ENCODE peak calls at places on chromosomes 3 and 15, in five cellular contexts. One of them, this sample, is unnamed.

GRCh38 chr3:114519415-114519814 is 225.6 kb downstream of the TIGIT start:
- DNase-seq in endodermal cell: peak; percentile 70
- DNase-seq in hepatocyte: peak; percentile 78
- DNase-seq in CD8-positive, alpha-beta memory T cell: no peak
- DNase-seq in Panc1: no peak
- DNase-seq in this sample: no peak

GRCh38 chr15:85993116-85993515 is 86.6 kb upstream of the AGBL1 start:
- DNase-seq in endodermal cell: no peak
- DNase-seq in hepatocyte: no peak
- DNase-seq in CD8-positive, alpha-beta memory T cell: no peak
- DNase-seq in Panc1: no peak
- DNase-seq in this sample: no peak

GRCh38 chr3:130894873-130895330 is 1.0 kb downstream of the ATP2C1 start:
- DNase-seq in endodermal cell: no peak
- DNase-seq in hepatocyte: peak; percentile 12
- DNase-seq in CD8-positive, alpha-beta memory T cell: no peak
- DNase-seq in Panc1: no peak
- DNase-seq in this sample: no peak

GRCh38 chr15:63015618-63016017 is 26.9 kb upstream of the TPM1 start:
- DNase-seq in endodermal cell: no peak
- DNase-seq in hepatocyte: no peak
- DNase-seq in CD8-positive, alpha-beta memory T cell: no peak
- DNase-seq in Panc1: peak; percentile 53
- DNase-seq in this sample: peak; percentile 56

GRCh38 chr15:38090223-38090622 is 155.8 kb downstream of the TMCO5A start:
- DNase-seq in endodermal cell: no peak
- DNase-seq in hepatocyte: no peak
- DNase-seq in CD8-positive, alpha-beta memory T cell: no peak
- DNase-seq in Panc1: no peak
- DNase-seq in this sample: no peak

GRCh38 chr15:73296621-73297353 is 72.0 kb downstream of the HCN4 start:
- DNase-seq in endodermal cell: no peak
- DNase-seq in hepatocyte: no peak
- DNase-seq in CD8-positive, alpha-beta memory T cell: no peak
- DNase-seq in Panc1: no peak
- DNase-seq in this sample: no peak

GRCh38 chr15:40436892-40437753 is 3.6 kb upstream of the BAHD1 start:
- DNase-seq in endodermal cell: peak; percentile 69
- DNase-seq in hepatocyte: no peak
- DNase-seq in CD8-positive, alpha-beta memory T cell: no peak
- DNase-seq in Panc1: no peak
- DNase-seq in this sample: no peak

GRCh38 chr3:108322352-108322751 is 26.0 kb downstream of the HHLA2 start:
- DNase-seq in endodermal cell: no peak
- DNase-seq in hepatocyte: no peak
- DNase-seq in CD8-positive, alpha-beta memory T cell: peak; percentile 1
- DNase-seq in Panc1: no peak
- DNase-seq in this sample: no peak

GRCh38 chr3:107654218-107654617 is 131.5 kb downstream of the BBX start:
- DNase-seq in endodermal cell: no peak
- DNase-seq in hepatocyte: no peak
- DNase-seq in CD8-positive, alpha-beta memory T cell: no peak
- DNase-seq in Panc1: no peak
- DNase-seq in this sample: no peak

GRCh38 chr3:116030131-116030850 is 407.0 kb downstream of the GAP43 start:
- DNase-seq in endodermal cell: no peak
- DNase-seq in hepatocyte: no peak
- DNase-seq in CD8-positive, alpha-beta memory T cell: no peak
- DNase-seq in Panc1: no peak
- DNase-seq in this sample: no peak

GRCh38 chr3:133383175-133383574 is 16.7 kb upstream of the BFSP2 start:
- DNase-seq in endodermal cell: no peak
- DNase-seq in hepatocyte: peak; percentile 38
- DNase-seq in CD8-positive, alpha-beta memory T cell: no peak
- DNase-seq in Panc1: no peak
- DNase-seq in this sample: no peak

GRCh38 chr3:7788881-7789280 is 712.7 kb upstream of the LMCD1 start:
- DNase-seq in endodermal cell: peak; percentile 46
- DNase-seq in hepatocyte: no peak
- DNase-seq in CD8-positive, alpha-beta memory T cell: no peak
- DNase-seq in Panc1: no peak
- DNase-seq in this sample: no peak

GRCh38 chr3:105362021-105362665 is 4.6 kb upstream of the ALCAM start:
- DNase-seq in endodermal cell: no peak
- DNase-seq in hepatocyte: no peak
- DNase-seq in CD8-positive, alpha-beta memory T cell: no peak
- DNase-seq in Panc1: no peak
- DNase-seq in this sample: no peak

GRCh38 chr3:31699309-31699953 is 166.7 kb downstream of the STT3B start:
- DNase-seq in endodermal cell: no peak
- DNase-seq in hepatocyte: no peak
- DNase-seq in CD8-positive, alpha-beta memory T cell: no peak
- DNase-seq in Panc1: no peak
- DNase-seq in this sample: no peak

GRCh38 chr15:67142142-67143092 is 77.0 kb downstream of the SMAD3 start:
- DNase-seq in endodermal cell: peak; percentile 48
- DNase-seq in hepatocyte: peak; percentile 34
- DNase-seq in CD8-positive, alpha-beta memory T cell: no peak
- DNase-seq in Panc1: no peak
- DNase-seq in this sample: peak; percentile 60

GRCh38 chr3:191254098-191254873 is 55.2 kb downstream of the OSTN start:
- DNase-seq in endodermal cell: no peak
- DNase-seq in hepatocyte: no peak
- DNase-seq in CD8-positive, alpha-beta memory T cell: no peak
- DNase-seq in Panc1: no peak
- DNase-seq in this sample: no peak

GRCh38 chr3:116453676-116454346 is 8.5 kb upstream of the LSAMP start:
- DNase-seq in endodermal cell: no peak
- DNase-seq in hepatocyte: no peak
- DNase-seq in CD8-positive, alpha-beta memory T cell: no peak
- DNase-seq in Panc1: no peak
- DNase-seq in this sample: no peak

GRCh38 chr15:27797765-27798164 is 301.4 kb downstream of the OCA2 start:
- DNase-seq in endodermal cell: no peak
- DNase-seq in hepatocyte: no peak
- DNase-seq in CD8-positive, alpha-beta memory T cell: no peak
- DNase-seq in Panc1: no peak
- DNase-seq in this sample: no peak

GRCh38 chr15:70617076-70617910 is 146.1 kb downstream of the UACA start:
- DNase-seq in endodermal cell: no peak
- DNase-seq in hepatocyte: peak; percentile 70
- DNase-seq in CD8-positive, alpha-beta memory T cell: no peak
- DNase-seq in Panc1: no peak
- DNase-seq in this sample: no peak

GRCh38 chr3:73399106-73399505 is 225.6 kb downstream of the PDZRN3 start:
- DNase-seq in endodermal cell: no peak
- DNase-seq in hepatocyte: peak; percentile 26
- DNase-seq in CD8-positive, alpha-beta memory T cell: no peak
- DNase-seq in Panc1: no peak
- DNase-seq in this sample: no peak

GRCh38 chr3:97882975-97883598 is 61.3 kb downstream of the CRYBG3 start:
- DNase-seq in endodermal cell: no peak
- DNase-seq in hepatocyte: peak; percentile 57
- DNase-seq in CD8-positive, alpha-beta memory T cell: no peak
- DNase-seq in Panc1: no peak
- DNase-seq in this sample: no peak

GRCh38 chr3:126129408-126129891 is 45.5 kb upstream of the SLC41A3 start:
- DNase-seq in endodermal cell: peak; percentile 38
- DNase-seq in hepatocyte: no peak
- DNase-seq in CD8-positive, alpha-beta memory T cell: no peak
- DNase-seq in Panc1: no peak
- DNase-seq in this sample: peak; percentile 95

DNA sequence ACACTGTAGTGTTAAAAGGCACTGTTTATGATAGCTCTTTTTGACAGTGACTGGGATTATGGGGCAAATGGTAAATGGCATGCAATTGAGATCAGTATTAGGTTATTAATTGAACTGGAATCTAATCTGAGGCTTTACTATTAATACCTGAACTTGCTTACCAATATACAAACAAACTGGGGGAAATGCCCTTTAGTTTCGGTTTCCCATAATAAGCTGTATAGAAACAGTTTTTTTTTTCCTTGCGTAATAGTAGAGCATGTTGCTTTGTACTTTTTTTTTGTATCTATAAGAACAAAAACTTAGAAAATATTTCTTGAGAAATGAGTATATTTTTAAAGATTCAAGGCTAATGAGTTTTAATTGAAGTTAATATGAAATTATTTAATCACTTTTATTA is 95.0 kb downstream of the FNDC3B start:
- DNase-seq in endodermal cell: no peak
- DNase-seq in hepatocyte: no peak
- DNase-seq in CD8-positive, alpha-beta memory T cell: no peak
- DNase-seq in Panc1: no peak
- DNase-seq in this sample: no peak
- H3K4me1 ChIP-seq in endodermal cell: peaks cover 19% of the 10 kb centered on the region
- H3K4me1 ChIP-seq in hepatocyte: peaks cover 47% of the 10 kb centered on the region
- H3K4me1 ChIP-seq in CD8-positive, alpha-beta memory T cell: peaks cover 41% of the 10 kb centered on the region
- H3K4me1 ChIP-seq in Panc1: peaks cover 89% of the 10 kb centered on the region
- H3K4me1 ChIP-seq in this sample: peaks cover 36% of the 10 kb centered on the region

GRCh38 chr15:100923076-100923475 is 3.9 kb downstream of the LRRK1 start:
- DNase-seq in endodermal cell: no peak
- DNase-seq in hepatocyte: no peak
- DNase-seq in CD8-positive, alpha-beta memory T cell: no peak
- DNase-seq in Panc1: no peak
- DNase-seq in this sample: no peak
- H3K27me3 ChIP-seq in endodermal cell: peaks cover 52% of the 10 kb centered on the region
- H3K27me3 ChIP-seq in hepatocyte: peaks cover 43% of the 10 kb centered on the region
- H3K27me3 ChIP-seq in CD8-positive, alpha-beta memory T cell: peaks cover 21% of the 10 kb centered on the region
- H3K27me3 ChIP-seq in Panc1: no peaks in the 10 kb centered on the region
- H3K27me3 ChIP-seq in this sample: peaks cover 8% of the 10 kb centered on the region

DNA sequence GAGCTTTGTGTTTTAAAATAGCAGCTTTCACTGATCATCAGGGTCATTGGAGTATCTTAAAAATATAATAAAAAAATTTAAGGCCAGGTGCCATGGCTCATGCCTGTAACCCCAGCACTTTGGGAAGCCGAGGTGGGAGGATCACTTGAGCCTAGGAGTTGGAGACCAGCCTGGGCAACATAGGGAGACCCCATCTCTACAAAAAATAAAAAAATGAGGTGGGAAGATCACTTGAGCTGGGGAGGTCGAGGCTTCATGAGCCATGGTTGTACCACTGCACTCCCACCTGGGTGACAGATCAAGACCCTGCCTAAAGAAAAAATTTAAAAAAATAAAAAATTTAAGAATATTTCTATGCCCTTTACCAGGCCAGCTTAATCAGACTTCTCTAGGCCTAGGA is 1.5 kb downstream of the HMCES start:
- DNase-seq in endodermal cell: no peak
- DNase-seq in hepatocyte: no peak
- DNase-seq in CD8-positive, alpha-beta memory T cell: no peak
- DNase-seq in Panc1: no peak
- DNase-seq in this sample: no peak
- H3K27ac ChIP-seq in endodermal cell: no peak overlapping the region
- H3K27ac ChIP-seq in hepatocyte: peak overlapping the region; percentile 91
- H3K27ac ChIP-seq in CD8-positive, alpha-beta memory T cell: peak overlapping the region; percentile 94
- H3K27ac ChIP-seq in Panc1: peak overlapping the region; percentile 94
- H3K27ac ChIP-seq in this sample: no peak overlapping the region

DNA sequence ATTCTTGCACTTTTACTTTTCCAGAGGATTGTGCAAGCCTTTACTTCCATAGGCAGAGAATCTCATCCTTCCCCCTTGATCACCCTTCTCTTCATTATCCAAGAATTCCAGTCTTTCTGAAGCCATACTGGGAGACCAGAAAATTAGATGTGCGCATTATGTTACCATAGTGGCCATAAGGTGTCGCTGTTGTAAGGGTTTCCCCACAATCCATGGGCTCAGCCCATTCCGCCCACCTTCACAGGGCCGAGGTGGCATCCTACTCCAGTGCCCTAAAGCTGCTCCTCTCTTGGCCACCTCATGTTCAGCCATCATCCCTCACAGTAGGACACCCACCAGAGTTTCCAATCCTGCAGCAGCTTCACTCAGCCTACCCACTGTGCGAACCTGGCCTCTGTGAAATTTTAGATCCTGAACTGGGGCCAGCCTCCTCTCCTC is 35.0 kb downstream of the CTSH start:
- DNase-seq in endodermal cell: peak; percentile 88
- DNase-seq in hepatocyte: peak; percentile 77
- DNase-seq in CD8-positive, alpha-beta memory T cell: peak; percentile 16
- DNase-seq in Panc1: no peak
- DNase-seq in this sample: peak; percentile 66
- H3K4me1 ChIP-seq in endodermal cell: no peaks in the 10 kb centered on the region
- H3K4me1 ChIP-seq in hepatocyte: no peaks in the 10 kb centered on the region
- H3K4me1 ChIP-seq in CD8-positive, alpha-beta memory T cell: no peaks in the 10 kb centered on the region
- H3K4me1 ChIP-seq in Panc1: peaks cover 3% of the 10 kb centered on the region
- H3K4me1 ChIP-seq in this sample: peaks cover 40% of the 10 kb centered on the region

GRCh38 chr3:62367735-62368704 is 5.3 kb downstream of the FEZF2 start:
- DNase-seq in endodermal cell: peak; percentile 65
- DNase-seq in hepatocyte: no peak
- DNase-seq in CD8-positive, alpha-beta memory T cell: no peak
- DNase-seq in Panc1: no peak
- DNase-seq in this sample: no peak
- H3K27me3 ChIP-seq in endodermal cell: peaks cover 100% of the 10 kb centered on the region
- H3K27me3 ChIP-seq in hepatocyte: peaks cover 96% of the 10 kb centered on the region
- H3K27me3 ChIP-seq in CD8-positive, alpha-beta memory T cell: peaks cover 5% of the 10 kb centered on the region
- H3K27me3 ChIP-seq in Panc1: peaks cover 2% of the 10 kb centered on the region
- H3K27me3 ChIP-seq in this sample: peaks cover 78% of the 10 kb centered on the region

GRCh38 chr3:179451335-179452165 is at the start of gene GNB4:
- DNase-seq in endodermal cell: peak; percentile 90
- DNase-seq in hepatocyte: peak; percentile 91
- DNase-seq in CD8-positive, alpha-beta memory T cell: no peak
- DNase-seq in Panc1: no peak
- DNase-seq in this sample: peak; percentile 82

GRCh38 chr3:179449621-179450020 is 1.6 kb downstream of the GNB4 start:
- DNase-seq in endodermal cell: no peak
- DNase-seq in hepatocyte: no peak
- DNase-seq in CD8-positive, alpha-beta memory T cell: no peak
- DNase-seq in Panc1: no peak
- DNase-seq in this sample: no peak

GRCh38 chr3:179452166-179452544 is 885 bp upstream of the GNB4 start:
- DNase-seq in endodermal cell: no peak
- DNase-seq in hepatocyte: peak; percentile 73
- DNase-seq in CD8-positive, alpha-beta memory T cell: no peak
- DNase-seq in Panc1: no peak
- DNase-seq in this sample: peak; percentile 9

GRCh38 chr3:179450901-179451334 is 352 bp downstream of the GNB4 start:
- DNase-seq in endodermal cell: peak; percentile 58
- DNase-seq in hepatocyte: peak; percentile 43
- DNase-seq in CD8-positive, alpha-beta memory T cell: no peak
- DNase-seq in Panc1: no peak
- DNase-seq in this sample: no peak

GRCh38 chr3:179450321-179450720 is 949 bp downstream of the GNB4 start:
- DNase-seq in endodermal cell: no peak
- DNase-seq in hepatocyte: no peak
- DNase-seq in CD8-positive, alpha-beta memory T cell: no peak
- DNase-seq in Panc1: no peak
- DNase-seq in this sample: no peak
- H3K27ac ChIP-seq in endodermal cell: no peak overlapping the region
- H3K27ac ChIP-seq in hepatocyte: peak overlapping the region; percentile 96
- H3K27ac ChIP-seq in CD8-positive, alpha-beta memory T cell: peak overlapping the region; percentile 18
- H3K27ac ChIP-seq in Panc1: peak overlapping the region; percentile 78
- H3K27ac ChIP-seq in this sample: peak overlapping the region; percentile 97